ENCODE peak calls at places on chromosomes 16 and 17, in seven cellular contexts. Q is psoas muscle, K is A549, L is pancreas, G is OCI-LY7, P is hepatocyte, B is tibial nerve. T is an unnamed sample.

GRCh38 chr17:32701860-32702259 is 175.1 kb downstream of the MYO1D start:
- DNase-seq in G (no peak), B (no peak), P (peak), Q (no peak), K (no peak), L (no peak), T (no peak)

GRCh38 chr16:89720859-89721643 is at the start of the genes VPS9D1 and ZNF276:
- DNase-seq in G (peak), L (peak), P (peak), Q (peak), B (peak), K (peak), T (peak)

GRCh38 chr16:2148714-2149629 is 547 bp downstream of the RAB26 start:
- DNase-seq in G (peak), K (peak), P (peak), L (peak), B (no peak), Q (no peak), T (no peak)

GRCh38 chr16:71709231-71709781 is 15.2 kb downstream of the PHLPP2 start:
- DNase-seq in G (no peak), K (no peak), L (no peak), B (no peak), P (peak), Q (no peak), T (no peak)

GRCh38 chr16:1673424-1674151 is 4.5 kb upstream of the JPT2 start:
- DNase-seq in Q (no peak), B (no peak), P (no peak), L (peak), G (no peak), K (no peak), T (no peak)

GRCh38 chr16:63096857-63097256 is 1060.6 kb upstream of the CDH8 start:
- DNase-seq in Q (no peak), L (no peak), B (no peak), P (no peak), K (no peak), G (no peak), T (no peak)

GRCh38 chr17:54867634-54868033 is 33.0 kb upstream of the TOM1L1 start:
- DNase-seq in B (no peak), L (no peak), K (no peak), P (no peak), G (no peak), Q (no peak), T (no peak)

GRCh38 chr16:49492090-49492801 is 118.6 kb downstream of the C16orf78 start:
- DNase-seq in G (peak), B (no peak), Q (peak), L (peak), P (peak), K (peak), T (no peak)

GRCh38 chr16:71845639-71846431 is at the start of gene ATXN1L:
- DNase-seq in B (peak), L (peak), K (peak), G (peak), P (peak), Q (peak), T (peak)

GRCh38 chr17:81944858-81945257 is 2.2 kb downstream of the MYADML2 start:
- DNase-seq in B (no peak), K (no peak), P (no peak), Q (no peak), G (no peak), L (no peak), T (no peak)

GRCh38 chr16:12833939-12834338 is 30.3 kb upstream of the CPPED1 start:
- DNase-seq in B (no peak), K (peak), Q (no peak), P (peak), L (no peak), G (no peak), T (no peak)

GRCh38 chr16:84538441-84538840 is 34.0 kb upstream of the MEAK7 start:
- DNase-seq in P (no peak), L (no peak), Q (no peak), G (no peak), B (no peak), K (no peak), T (no peak)

GRCh38 chr17:61219460-61219859 is 180.2 kb upstream of the TBX2 start:
- DNase-seq in K (no peak), Q (no peak), P (no peak), G (no peak), L (no peak), B (no peak), T (no peak)

GRCh38 chr16:82160226-82160625 is 9.8 kb downstream of the MPHOSPH6 start:
- DNase-seq in L (no peak), Q (no peak), K (no peak), P (no peak), G (no peak), B (no peak), T (no peak)

GRCh38 chr16:55489956-55490265 is 10.9 kb downstream of the MMP2 start:
- DNase-seq in L (no peak), P (no peak), K (no peak), B (no peak), Q (no peak), G (no peak), T (no peak)

GRCh38 chr16:50521246-50521900 is 26.8 kb upstream of the NKD1 start:
- DNase-seq in B (no peak), K (no peak), P (no peak), Q (no peak), L (no peak), G (no peak), T (no peak)

GRCh38 chr16:57156351-57156703 is 29.5 kb downstream of the PSME3IP1 start:
- DNase-seq in L (no peak), K (no peak), B (no peak), Q (no peak), G (no peak), P (no peak), T (no peak)

GRCh38 chr17:61388561-61389356 is 10.9 kb upstream of the TBX2 start:
- DNase-seq in G (no peak), B (no peak), Q (no peak), L (peak), P (no peak), K (no peak), T (no peak)

GRCh38 chr16:4350787-4351659 is at the start of gene PAM16:
- DNase-seq in L (peak), K (peak), Q (peak), P (peak), G (peak), B (peak), T (peak)
- TF ChIP-seq CTCF in L (no peak), K (peak), Q (peak), P (peak), G (peak), B (peak), T (no peak)

GRCh38 chr16:35746281-35746962 is 2287.0 kb downstream of the TP53TG3F start:
- DNase-seq in P (no peak), L (peak), G (no peak), B (no peak), Q (no peak), K (no peak), T (peak)

GRCh38 chr16:35745821-35746248 is 2286.4 kb downstream of the TP53TG3F start:
- DNase-seq in L (peak), P (no peak), K (no peak), B (no peak), Q (no peak), G (no peak), T (no peak)

GRCh38 chr16:35748621-35749252 is 2289.3 kb downstream of the TP53TG3F start:
- DNase-seq in B (no peak), L (peak), Q (no peak), K (no peak), G (no peak), P (no peak), T (no peak)

GRCh38 chr16:35747658-35748455 is 2288.4 kb downstream of the TP53TG3F start:
- DNase-seq in L (peak), B (no peak), P (no peak), G (no peak), K (no peak), Q (no peak), T (no peak)

DNA sequence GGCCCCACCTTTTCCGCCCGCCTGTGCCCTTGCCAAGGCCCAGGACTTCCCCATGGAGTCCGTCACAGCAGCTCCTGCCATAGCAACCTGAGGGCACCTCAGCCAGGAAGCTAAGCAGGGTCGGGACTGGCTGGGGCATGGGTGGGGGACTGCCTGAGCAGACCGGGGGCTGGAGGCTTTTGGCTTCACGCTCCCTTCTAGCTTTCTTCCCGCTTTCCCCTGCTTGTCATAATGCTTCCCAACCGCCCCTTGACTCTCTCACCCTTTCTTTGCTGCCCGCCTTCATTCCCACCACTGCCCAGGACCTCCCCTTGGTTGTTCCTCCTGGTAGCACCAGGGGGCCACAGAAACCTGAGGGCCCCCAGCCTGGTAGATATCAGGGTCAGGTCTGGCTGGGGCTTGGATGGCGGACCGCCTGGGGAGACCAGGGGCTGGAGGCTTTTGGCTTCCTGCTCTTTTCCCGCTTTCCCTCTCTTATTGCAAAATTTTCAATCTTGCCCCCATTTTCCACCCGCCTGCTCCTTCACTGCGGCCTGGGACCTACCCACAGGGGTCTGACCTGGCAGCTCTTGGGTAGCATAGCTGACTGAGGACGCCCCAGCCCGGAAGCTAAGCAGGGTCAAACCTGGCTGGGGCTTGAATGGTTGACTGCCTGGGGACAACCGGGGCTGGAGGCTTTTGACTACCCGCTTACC is 2287.7 kb downstream of the TP53TG3F start:
- DNase-seq in P (no peak), Q (no peak), B (no peak), G (no peak), L (peak), K (no peak), T (no peak)
- H3K27ac ChIP-seq in P (no peak), Q (no peak), B (no peak), G (no peak), L (no peak), K (no peak), T (no peak)

GRCh38 chr17:63696381-63696961 is 3.5 kb downstream of the LIMD2 start:
- DNase-seq in L (no peak), G (peak), P (no peak), Q (no peak), K (peak), B (no peak), T (no peak)
- TF ChIP-seq CTCF in L (no peak), G (peak), P (peak), Q (peak), K (peak), B (peak), T (no peak)

DNA sequence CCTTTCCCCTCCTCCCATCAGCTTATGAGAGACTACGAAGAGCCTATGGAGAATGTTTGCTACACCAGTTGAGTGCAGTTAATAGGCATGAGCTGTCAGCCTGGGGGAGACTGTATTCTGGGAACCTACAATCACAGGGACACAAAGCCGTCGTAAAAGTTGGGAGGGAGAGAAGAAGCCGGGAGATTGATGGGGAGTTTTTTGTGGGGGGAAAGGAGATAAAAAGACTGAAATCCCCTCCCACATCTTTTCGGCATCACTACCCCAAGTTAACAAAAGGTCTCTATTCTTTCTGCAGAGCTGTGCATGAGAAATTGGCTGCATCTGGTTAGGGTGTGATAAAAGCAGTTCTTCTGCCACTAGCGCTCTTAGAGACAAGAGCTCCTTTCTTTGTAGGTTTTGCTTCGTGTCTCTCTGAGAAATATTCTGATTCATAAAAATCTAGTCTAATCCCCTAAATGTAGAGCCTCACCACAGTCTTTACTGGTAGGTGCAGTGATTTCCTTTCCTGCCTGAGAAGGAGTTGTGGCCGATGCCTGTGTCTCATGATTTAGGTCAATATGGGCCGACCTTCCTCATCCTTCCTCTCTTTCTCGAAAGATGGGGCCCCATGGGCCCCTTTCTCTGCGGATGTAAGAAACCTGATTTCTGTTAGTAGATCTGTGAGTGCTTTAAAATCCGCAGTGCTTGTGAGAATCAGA is 77.4 kb downstream of the BPTF start:
- DNase-seq in B (no peak), K (no peak), L (no peak), Q (no peak), P (no peak), G (no peak), T (no peak)
- H3K27ac ChIP-seq in B (peak), K (no peak), L (no peak), Q (no peak), P (no peak), G (no peak), T (no peak)

GRCh38 chr17:76125391-76125675 is 15.7 kb downstream of the FOXJ1 start:
- DNase-seq in P (no peak), G (no peak), B (no peak), K (no peak), L (no peak), Q (no peak), T (no peak)

GRCh38 chr17:76123749-76124581 is 17.1 kb downstream of the FOXJ1 start:
- DNase-seq in P (no peak), B (no peak), Q (no peak), K (no peak), L (no peak), G (peak), T (no peak)

GRCh38 chr17:76125922-76126321 is 15.1 kb downstream of the FOXJ1 start:
- DNase-seq in L (no peak), P (no peak), Q (no peak), G (no peak), K (no peak), B (no peak), T (no peak)

GRCh38 chr17:76123127-76123499 is 17.9 kb downstream of the FOXJ1 start:
- DNase-seq in B (no peak), K (no peak), P (no peak), G (no peak), Q (no peak), L (no peak), T (no peak)

GRCh38 chr17:76124582-76125390 is 16.3 kb downstream of the FOXJ1 start:
- DNase-seq in G (peak), B (no peak), Q (no peak), K (peak), P (peak), L (no peak), T (no peak)
- TF ChIP-seq CTCF in G (peak), B (no peak), Q (no peak), K (no peak), P (peak), L (no peak), T (no peak)

GRCh38 chr16:11296706-11297491 is 15.8 kb upstream of the PRM1 start:
- DNase-seq in P (peak), L (no peak), B (no peak), K (no peak), G (peak), Q (no peak), T (no peak)
- H3K27ac ChIP-seq in P (peak), L (peak), B (peak), K (no peak), G (peak), Q (peak), T (no peak)

GRCh38 chr16:70267516-70267915 is 15.8 kb upstream of the EXOSC6 start:
- DNase-seq in P (peak), K (peak), B (no peak), L (no peak), Q (peak), G (peak), T (no peak)
- TF ChIP-seq CTCF in P (peak), K (peak), B (no peak), L (no peak), Q (peak), G (peak), T (peak)